ENCODE peak calls at places on chromosomes 7 and 10, in ten cellular contexts. F is stromal cell of bone marrow; E is stimulated activated naive CD8-positive, alpha-beta T cell treated with anti-CD3 and anti-CD28 coated beads, Interleukin-15, Interleukin-2, amounts not matched to agents 100 U/mL and 50 U/mL, for 24 hours; D is T follicular helper cell; R is IMR-90; W is NCI-H774; X is upper lobe of right lung; Y is neural crest cell; S is stimulated activated CD4-positive, alpha-beta T cell treated with anti-CD3 and anti-CD28 coated beads, Interleukin-15, amount 100 ng/mL, for 24 hours; H is activated T-helper 1 cell treated with Interleukin-2 at 50 U/mL for 16 hours. J is an unnamed sample.
A peak's percentile ranks its signal among the peaks of the same experiment; 100 is the strongest.

GRCh38 chr10:33047655-33048054 is 89.6 kb upstream of the ITGB1 start:
- DNase-seq in F (no peak), E (no peak), D (no peak), R (peak; percentile 28), W (no peak), X (no peak), Y (no peak), S (no peak), H (no peak), J (no peak)

GRCh38 chr10:58856508-58857240 is 319.8 kb upstream of the PHYHIPL start:
- DNase-seq in F (peak; percentile 85), E (no peak), D (no peak), R (peak; percentile 96), W (no peak), X (no peak), Y (no peak), S (no peak), H (no peak), J (peak; percentile 99)

GRCh38 chr10:113269333-113269732 is 283.5 kb upstream of the HABP2 start:
- DNase-seq in F (no peak), E (no peak), D (no peak), R (no peak), W (no peak), X (no peak), Y (no peak), S (no peak), H (no peak), J (no peak)

GRCh38 chr7:20624666-20625385 is 9.4 kb downstream of the ABCB5 start:
- DNase-seq in F (no peak), E (no peak), D (no peak), R (no peak), W (no peak), X (no peak), Y (no peak), S (no peak), H (no peak), J (no peak)

GRCh38 chr10:93826355-93826754 is 67.4 kb upstream of the SLC35G1 start:
- DNase-seq in F (no peak), E (no peak), D (no peak), R (no peak), W (no peak), X (no peak), Y (no peak), S (no peak), H (no peak), J (peak; percentile 16)

GRCh38 chr7:129327076-129327475 is 102.2 kb downstream of the AHCYL2 start:
- DNase-seq in F (no peak), E (no peak), D (no peak), R (no peak), W (no peak), X (no peak), Y (no peak), S (no peak), H (no peak), J (no peak)

GRCh38 chr10:102200751-102201640 is 25.1 kb upstream of the ELOVL3 start:
- DNase-seq in F (no peak), E (no peak), D (no peak), R (no peak), W (no peak), X (no peak), Y (no peak), S (no peak), H (no peak), J (no peak)

GRCh38 chr7:47847207-47847606 is 101.1 kb downstream of the PKD1L1 start:
- DNase-seq in F (no peak), E (no peak), D (no peak), R (no peak), W (no peak), X (no peak), Y (no peak), S (no peak), H (no peak), J (no peak)

GRCh38 chr10:3636356-3637181 is 148.4 kb downstream of the KLF6 start:
- DNase-seq in F (no peak), E (no peak), D (no peak), R (no peak), W (no peak), X (no peak), Y (no peak), S (no peak), H (no peak), J (no peak)

GRCh38 chr7:134778941-134779740 is at the start of gene CALD1:
- DNase-seq in F (peak; percentile 96), E (no peak), D (no peak), R (peak; percentile 99), W (peak; percentile 11), X (no peak), Y (peak; percentile 54), S (no peak), H (no peak), J (peak; percentile 100)

GRCh38 chr7:152076940-152077933 is 51.8 kb downstream of the GALNT11 start:
- DNase-seq in F (no peak), E (no peak), D (no peak), R (peak; percentile 18), W (no peak), X (peak; percentile 66), Y (no peak), S (no peak), H (no peak), J (no peak)

GRCh38 chr7:29193316-29194205 is 1.0 kb upstream of the CHN2 start:
- DNase-seq in F (no peak), E (no peak), D (no peak), R (no peak), W (no peak), X (no peak), Y (no peak), S (no peak), H (no peak), J (no peak)

GRCh38 chr10:103542764-103543616 is 49.5 kb downstream of the NEURL1 start:
- DNase-seq in F (peak; percentile 29), E (peak; percentile 32), D (no peak), R (peak; percentile 49), W (no peak), X (peak; percentile 59), Y (peak; percentile 16), S (peak; percentile 51), H (no peak), J (peak; percentile 71)

GRCh38 chr10:116669080-116669479 is 48.3 kb downstream of the PNLIPRP2 start:
- DNase-seq in F (no peak), E (no peak), D (no peak), R (peak; percentile 37), W (no peak), X (no peak), Y (no peak), S (no peak), H (no peak), J (no peak)

GRCh38 chr10:105952153-105952552 is 1212.4 kb downstream of the SORCS1 start:
- DNase-seq in F (peak; percentile 3), E (no peak), D (no peak), R (peak; percentile 27), W (no peak), X (no peak), Y (no peak), S (no peak), H (no peak), J (peak; percentile 8)

GRCh38 chr7:101614939-101615302 is 14.2 kb downstream of the MYL10 start:
- DNase-seq in F (no peak), E (no peak), D (no peak), R (no peak), W (no peak), X (no peak), Y (no peak), S (no peak), H (no peak), J (peak; percentile 77)

GRCh38 chr10:33509231-33509871 is 174.9 kb upstream of the NRP1 start:
- DNase-seq in F (peak; percentile 63), E (peak; percentile 18), D (no peak), R (peak; percentile 84), W (peak; percentile 79), X (no peak), Y (no peak), S (peak; percentile 51), H (no peak), J (peak; percentile 89)

GRCh38 chr7:88218428-88218745 is 1.5 kb downstream of the SRI start:
- DNase-seq in F (no peak), E (no peak), D (no peak), R (no peak), W (no peak), X (no peak), Y (no peak), S (no peak), H (no peak), J (no peak)

GRCh38 chr7:153682628-153683027 is 369.6 kb upstream of the DPP6 start:
- DNase-seq in F (no peak), E (no peak), D (no peak), R (no peak), W (peak; percentile 17), X (no peak), Y (no peak), S (no peak), H (no peak), J (no peak)

GRCh38 chr10:5575482-5576153 is 50.9 kb downstream of the CALML3 start:
- DNase-seq in F (peak; percentile 53), E (no peak), D (no peak), R (peak; percentile 78), W (peak; percentile 18), X (peak; percentile 51), Y (no peak), S (no peak), H (no peak), J (peak; percentile 81)

GRCh38 chr10:110226555-110226925 is 19.1 kb downstream of the MXI1 start:
- DNase-seq in F (peak; percentile 81), E (peak; percentile 91), D (peak; percentile 86), R (peak; percentile 92), W (peak; percentile 66), X (peak; percentile 93), Y (peak; percentile 67), S (peak; percentile 89), H (peak; percentile 74), J (peak; percentile 87)

GRCh38 chr7:121373177-121373576 is 22.9 kb downstream of the FAM3C start:
- DNase-seq in F (no peak), E (no peak), D (no peak), R (no peak), W (no peak), X (no peak), Y (no peak), S (no peak), H (no peak), J (no peak)